ENCODE peak calls at places on chromosomes 4 and X, in six cellular contexts. E is heart left ventricle, B is prostate gland, X is thyroid gland, G is body of pancreas, I is transverse colon. D is an unnamed sample. For H3K4me1, the result is how much of the 10 kb centered on the place peaks cover.

GRCh38 chr4:41212221-41213203 is 1.8 kb downstream of the APBB2 start:
- DNase-seq in G (peak), B (peak), E (peak), X (peak), I (peak), D (no peak)

GRCh38 chr4:142559986-142560385 is 286.1 kb downstream of the INPP4B start:
- DNase-seq in G (no peak), E (no peak), B (no peak), I (no peak), X (no peak), D (no peak)

GRCh38 chrX:41688835-41689234 is at the start of gene GPR34:
- DNase-seq in X (no peak), G (peak), B (no peak), E (no peak), I (no peak), D (no peak)

GRCh38 chr4:99435154-99435553 is at the start of gene ADH7:
- DNase-seq in G (no peak), B (no peak), X (no peak), I (no peak), E (no peak), D (no peak)

GRCh38 chrX:136754641-136755040 is 26.1 kb downstream of the ARHGEF6 start:
- DNase-seq in X (no peak), E (peak), I (no peak), B (peak), G (peak), D (no peak)

GRCh38 chr4:157265281-157265680 is 44.8 kb downstream of the GRIA2 start:
- DNase-seq in X (no peak), I (no peak), B (no peak), G (peak), E (no peak), D (no peak)

GRCh38 chrX:70132877-70133302 is 357 bp upstream of the IGBP1 start:
- DNase-seq in B (no peak), X (no peak), G (no peak), I (no peak), E (no peak), D (no peak)

GRCh38 chr4:15118281-15118680 is 116.0 kb downstream of the CPEB2 start:
- DNase-seq in X (peak), E (no peak), I (no peak), G (peak), B (no peak), D (no peak)

GRCh38 chr4:87498446-87498900 is 30.7 kb downstream of the SPARCL1 start:
- DNase-seq in I (no peak), G (no peak), E (no peak), X (no peak), B (no peak), D (no peak)

GRCh38 chr4:153205028-153205648 is 895 bp downstream of the TRIM2 start:
- DNase-seq in G (peak), I (peak), X (peak), E (no peak), B (peak), D (no peak)

GRCh38 chrX:45852884-45853283 is 652.2 kb upstream of the DIPK2B start:
- DNase-seq in G (no peak), E (no peak), I (no peak), X (no peak), B (no peak), D (no peak)

GRCh38 chr4:159395693-159396092 is 292.8 kb downstream of the RAPGEF2 start:
- DNase-seq in E (no peak), X (no peak), I (no peak), B (no peak), G (no peak), D (no peak)

GRCh38 chr4:81963005-81963404 is 410.8 kb downstream of the HNRNPD start:
- DNase-seq in B (no peak), I (no peak), E (no peak), G (no peak), X (no peak), D (no peak)

GRCh38 chr4:37935026-37935425 is 25.2 kb upstream of the PTTG2 start:
- DNase-seq in X (no peak), B (no peak), E (no peak), I (no peak), G (no peak), D (no peak)

GRCh38 chrX:32545100-32545499 is 666.2 kb downstream of the DMD start:
- DNase-seq in B (no peak), E (no peak), X (no peak), I (no peak), G (no peak), D (no peak)

GRCh38 chrX:153396320-153397195 is 4.6 kb downstream of the PNMA6E start:
- DNase-seq in E (no peak), I (no peak), X (no peak), G (no peak), B (no peak), D (no peak)

GRCh38 chr4:93267747-93268146 is 560.8 kb upstream of the ATOH1 start:
- DNase-seq in I (no peak), G (no peak), B (no peak), X (no peak), E (no peak), D (no peak)

GRCh38 chr4:59540311-59540710 is 1659.8 kb upstream of the ADGRL3 start:
- DNase-seq in X (no peak), B (no peak), E (no peak), G (no peak), I (no peak), D (no peak)

GRCh38 chr4:155005395-155006087 is 202.9 kb upstream of the NPY2R start:
- DNase-seq in I (no peak), X (no peak), E (no peak), G (peak), B (no peak), D (no peak)

GRCh38 chrX:8967471-8967870 is 66.5 kb downstream of the FAM9B start:
- DNase-seq in X (no peak), E (no peak), I (no peak), B (no peak), G (no peak), D (no peak)

GRCh38 chr4:75643651-75644050 is 13.3 kb upstream of the CDKL2 start:
- DNase-seq in G (no peak), E (no peak), I (no peak), X (no peak), B (no peak), D (no peak)

GRCh38 chr4:53477038-53477565 is 99.7 kb downstream of the FIP1L1 start:
- DNase-seq in X (no peak), I (no peak), B (no peak), E (no peak), G (no peak), D (no peak)

GRCh38 chrX:7568597-7568996 is 274.4 kb upstream of the VCX start:
- DNase-seq in X (no peak), G (no peak), B (no peak), E (no peak), I (no peak), D (no peak)

GRCh38 chr4:177480796-177481195 is 38.6 kb upstream of the AGA start:
- DNase-seq in X (no peak), B (no peak), I (no peak), G (no peak), E (no peak), D (no peak)

GRCh38 chr4:47829438-47829837 is 8.4 kb downstream of the CORIN start:
- DNase-seq in X (no peak), B (no peak), I (no peak), G (no peak), E (no peak), D (no peak)

GRCh38 chr4:183504064-183504929 is 561 bp upstream of the ING2 start:
- DNase-seq in X (peak), E (peak), I (peak), G (peak), B (peak), D (peak)

GRCh38 chr4:178205826-178206225 is 763.6 kb upstream of the AGA start:
- DNase-seq in X (no peak), E (no peak), G (no peak), I (no peak), B (no peak), D (no peak)

GRCh38 chr4:142126890-142127497 is 490.6 kb downstream of the IL15 start:
- DNase-seq in I (peak), G (peak), B (peak), X (peak), E (peak), D (no peak)

GRCh38 chr4:46878641-46879040 is 30.4 kb downstream of the COX7B2 start:
- DNase-seq in I (no peak), G (no peak), B (no peak), E (no peak), X (no peak), D (no peak)

GRCh38 chrX:31138124-31138523 is 66.3 kb upstream of the FTHL17 start:
- DNase-seq in B (no peak), X (no peak), E (no peak), G (no peak), I (no peak), D (no peak)

GRCh38 chrX:129777218-129777768 is 2.5 kb upstream of the SASH3 start:
- DNase-seq in G (peak), I (peak), E (peak), B (peak), X (peak), D (no peak)

GRCh38 chr4:25441519-25442117 is 64.6 kb downstream of the ANAPC4 start:
- DNase-seq in I (peak), E (peak), X (peak), B (peak), G (peak), D (no peak)

GRCh38 chr4:73064536-73064935 is 5.0 kb downstream of the COX18 start:
- DNase-seq in B (no peak), I (no peak), G (no peak), E (no peak), X (no peak), D (no peak)

GRCh38 chr4:31620476-31620875 is 900.3 kb downstream of the PCDH7 start:
- DNase-seq in X (no peak), G (no peak), E (no peak), B (no peak), I (no peak), D (no peak)

GRCh38 chr4:98377626-98378025 is 116.4 kb downstream of the RAP1GDS1 start:
- DNase-seq in G (no peak), X (no peak), B (no peak), E (no peak), I (no peak), D (no peak)

GRCh38 chr4:26345541-26345940 is 24.7 kb downstream of the RBPJ start:
- DNase-seq in I (no peak), X (no peak), E (no peak), B (no peak), G (no peak), D (no peak)

GRCh38 chrX:104432321-104432720 is 133.7 kb upstream of the IL1RAPL2 start:
- DNase-seq in B (no peak), E (no peak), I (peak), X (no peak), G (no peak), D (no peak)

GRCh38 chrX:47577424-47577823 is 4.8 kb upstream of the TIMP1 start:
- DNase-seq in I (no peak), E (no peak), X (no peak), G (no peak), B (no peak), D (no peak)

GRCh38 chrX:149470960-149471359 is 34.1 kb downstream of the IDS start:
- DNase-seq in G (peak), X (peak), B (peak), I (peak), E (peak), D (no peak)
- H3K27ac ChIP-seq in G (no peak), X (no peak), B (no peak), I (no peak), E (no peak), D (no peak)

GRCh38 chr4:146229406-146229805 is 15.1 kb downstream of the REELD1 start:
- DNase-seq in B (no peak), I (no peak), G (no peak), E (no peak), X (no peak), D (no peak)
- TF ChIP-seq POLR2A in B (no peak), I (no peak), G (no peak), E (no peak), X (no peak), D (no peak)

GRCh38 chr4:24164054-24164453 is 274.2 kb upstream of the PPARGC1A start:
- DNase-seq in X (no peak), I (no peak), G (no peak), E (no peak), B (no peak), D (no peak)

GRCh38 chr4:24164797-24165196 is 274.9 kb upstream of the PPARGC1A start:
- DNase-seq in E (no peak), I (no peak), G (no peak), B (no peak), X (no peak), D (no peak)

GRCh38 chr4:24166501-24166900 is 276.7 kb upstream of the PPARGC1A start:
- DNase-seq in E (no peak), X (no peak), B (no peak), G (no peak), I (no peak), D (no peak)

GRCh38 chr4:24160358-24160757 is 270.5 kb upstream of the PPARGC1A start:
- DNase-seq in E (peak), G (no peak), X (peak), I (no peak), B (no peak), D (no peak)

DNA sequence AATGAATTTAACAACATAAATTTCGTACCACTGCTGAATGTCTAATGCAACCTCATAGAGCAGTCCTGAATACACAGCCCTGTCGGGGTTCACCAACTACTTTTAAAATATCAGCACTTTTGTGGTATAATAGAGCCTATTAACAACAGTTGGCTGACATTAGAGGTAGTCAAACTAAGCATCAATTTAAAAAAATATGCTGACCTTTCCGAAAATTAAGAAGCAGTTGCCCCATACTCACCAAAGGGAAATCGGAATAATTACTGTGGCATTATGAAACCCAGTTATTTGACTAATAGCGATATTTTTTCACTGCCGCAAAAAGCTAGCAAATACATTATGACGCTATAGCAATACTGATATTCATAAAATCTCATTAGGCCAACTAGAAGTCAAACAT is 273.5 kb upstream of the PPARGC1A start:
- DNase-seq in I (no peak), E (no peak), G (no peak), B (no peak), X (no peak), D (no peak)
- H3K4me1 ChIP-seq in I (under half), E (under half), G (under half), B (under half), X (under half), D (under half)

GRCh38 chr4:38965866-38966265 is 66.3 kb downstream of the TMEM156 start:
- DNase-seq in X (no peak), G (no peak), I (no peak), B (no peak), E (no peak), D (no peak)
- H3K27ac ChIP-seq in X (no peak), G (no peak), I (no peak), B (no peak), E (no peak), D (no peak)

GRCh38 chrX:150898343-150899190 is at the start of gene CD99L2:
- DNase-seq in I (peak), X (peak), E (peak), G (peak), B (peak), D (peak)
- TF ChIP-seq POLR2A in I (peak), X (peak), E (no peak), G (peak), B (peak), D (no peak)

DNA sequence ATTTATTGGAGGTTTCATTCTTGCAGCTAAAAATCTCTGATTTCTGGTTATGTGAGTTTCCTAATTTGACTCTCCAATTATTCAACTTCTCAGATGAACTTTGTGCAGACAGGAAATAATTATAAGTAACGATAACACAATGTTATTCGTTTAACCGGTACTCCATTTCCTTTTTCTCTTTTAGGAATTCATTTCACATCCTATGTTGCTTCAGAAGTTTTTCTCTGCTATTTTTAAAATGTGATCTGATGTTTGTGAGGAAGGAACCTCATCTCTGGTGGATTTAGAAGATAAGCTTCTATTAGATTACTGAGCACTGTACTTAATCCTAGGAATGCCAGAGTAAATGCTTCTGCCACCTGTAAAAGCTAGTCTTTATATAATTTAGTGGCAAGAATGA is 115.9 kb upstream of the ETNPPL start:
- DNase-seq in I (no peak), B (no peak), E (no peak), X (no peak), G (no peak), D (no peak)
- H3K4me1 ChIP-seq in I (under half), B (under half), E (under half), X (under half), G (under half), D (under half)

DNA sequence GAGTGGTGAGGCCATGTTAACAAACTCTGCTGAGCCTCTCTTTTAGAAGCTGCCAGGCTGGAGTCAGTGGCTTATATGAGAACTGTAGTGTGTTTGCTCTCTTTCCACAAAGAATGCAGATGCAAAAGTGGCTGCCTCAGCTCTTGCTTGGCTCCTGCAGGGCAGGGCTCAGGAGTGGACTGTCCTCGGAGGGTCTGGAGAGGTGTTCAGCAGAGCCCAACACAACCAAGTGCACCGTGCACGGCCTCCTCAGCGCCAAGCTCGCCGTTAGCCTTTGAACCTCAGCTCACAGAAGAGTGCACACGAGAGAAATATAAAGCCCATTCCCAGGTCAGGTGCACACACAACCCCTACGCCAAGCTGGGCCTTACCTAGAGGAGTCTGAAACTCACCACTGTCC is 82.8 kb downstream of the C4orf51 start:
- DNase-seq in G (no peak), E (no peak), B (no peak), I (no peak), X (no peak), D (no peak)
- H3K27ac ChIP-seq in G (no peak), E (no peak), B (no peak), I (no peak), X (no peak), D (no peak)

DNA sequence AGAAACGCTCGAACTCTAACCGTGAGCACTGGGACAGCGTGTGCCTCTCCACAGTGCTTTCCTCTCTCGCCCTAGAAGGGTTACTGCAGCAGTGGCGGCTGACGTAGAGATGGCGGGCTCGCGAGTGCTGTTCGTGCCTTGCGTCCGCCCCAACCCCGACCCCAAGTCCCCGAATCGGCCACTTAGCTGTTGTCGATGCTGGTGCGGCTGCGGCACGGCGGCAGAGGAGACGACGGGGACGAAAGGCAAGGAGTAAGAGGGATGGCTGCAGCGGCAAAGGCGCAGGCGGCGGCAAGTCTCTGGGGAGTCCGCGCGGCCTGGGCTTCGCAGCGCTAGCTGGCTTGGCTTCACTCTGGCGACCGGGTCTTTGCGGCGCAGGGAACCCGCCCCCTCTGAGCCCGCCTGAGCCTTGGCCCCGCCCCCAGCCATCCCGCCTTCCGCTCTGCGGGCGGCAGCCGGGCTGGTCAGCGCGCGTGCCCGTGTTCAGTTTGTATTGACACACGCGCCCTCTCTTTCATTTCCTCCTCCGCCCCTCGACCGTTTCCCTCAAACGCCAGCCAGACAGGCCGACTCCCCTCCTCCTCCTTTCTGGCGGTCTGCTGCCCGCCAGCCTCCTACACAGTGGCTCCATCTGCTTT is at the start of gene SPIN4:
- DNase-seq in G (peak), X (peak), E (peak), I (peak), B (peak), D (peak)
- TF ChIP-seq POLR2A in G (peak), X (peak), E (no peak), I (peak), B (peak), D (no peak)

D was measured in esophagus squamous epithelium.